ENCODE peak calls at places on chromosomes 6 and 20, in six cellular contexts. One of them, this sample, is unnamed.

GRCh38 chr6:3456395-3456767 is 469 bp downstream of the SLC22A23 start:
- DNase-seq in prostate gland: no peak
- DNase-seq in AG04450: no peak
- DNase-seq in tibial artery: no peak
- DNase-seq in colonic mucosa: no peak
- DNase-seq in right cardiac atrium: no peak
- DNase-seq in this sample: no peak

GRCh38 chr20:60037120-60037499 is 78.9 kb downstream of the CDH26 start:
- DNase-seq in prostate gland: no peak
- DNase-seq in AG04450: no peak
- DNase-seq in tibial artery: no peak
- DNase-seq in colonic mucosa: no peak
- DNase-seq in right cardiac atrium: no peak
- DNase-seq in this sample: no peak

GRCh38 chr20:20455945-20456344 is 88.0 kb downstream of the INSM1 start:
- DNase-seq in prostate gland: no peak
- DNase-seq in AG04450: no peak
- DNase-seq in tibial artery: no peak
- DNase-seq in colonic mucosa: no peak
- DNase-seq in right cardiac atrium: no peak
- DNase-seq in this sample: no peak

GRCh38 chr6:37137201-37137880 is 32.6 kb upstream of the PIM1 start:
- DNase-seq in prostate gland: no peak
- DNase-seq in AG04450: peak
- DNase-seq in tibial artery: no peak
- DNase-seq in colonic mucosa: peak
- DNase-seq in right cardiac atrium: no peak
- DNase-seq in this sample: peak

GRCh38 chr20:10761232-10761631 is 87.4 kb upstream of the JAG1 start:
- DNase-seq in prostate gland: no peak
- DNase-seq in AG04450: peak
- DNase-seq in tibial artery: no peak
- DNase-seq in colonic mucosa: no peak
- DNase-seq in right cardiac atrium: no peak
- DNase-seq in this sample: peak

GRCh38 chr20:59030911-59031310 is 1.2 kb downstream of the ATP5F1E start:
- DNase-seq in prostate gland: no peak
- DNase-seq in AG04450: no peak
- DNase-seq in tibial artery: no peak
- DNase-seq in colonic mucosa: no peak
- DNase-seq in right cardiac atrium: no peak
- DNase-seq in this sample: no peak

GRCh38 chr6:114342086-114342825 is 567 bp downstream of the HS3ST5 start:
- DNase-seq in prostate gland: no peak
- DNase-seq in AG04450: no peak
- DNase-seq in tibial artery: no peak
- DNase-seq in colonic mucosa: peak
- DNase-seq in right cardiac atrium: no peak
- DNase-seq in this sample: no peak

GRCh38 chr6:29941476-29941875 is 856 bp upstream of the HLA-A start:
- DNase-seq in prostate gland: no peak
- DNase-seq in AG04450: no peak
- DNase-seq in tibial artery: no peak
- DNase-seq in colonic mucosa: no peak
- DNase-seq in right cardiac atrium: no peak
- DNase-seq in this sample: no peak

GRCh38 chr20:21968486-21968885 is 263.0 kb downstream of the PAX1 start:
- DNase-seq in prostate gland: no peak
- DNase-seq in AG04450: no peak
- DNase-seq in tibial artery: no peak
- DNase-seq in colonic mucosa: no peak
- DNase-seq in right cardiac atrium: no peak
- DNase-seq in this sample: no peak

GRCh38 chr6:37077459-37078296 is 72.2 kb downstream of the FGD2 start:
- DNase-seq in prostate gland: peak
- DNase-seq in AG04450: peak
- DNase-seq in tibial artery: peak
- DNase-seq in colonic mucosa: peak
- DNase-seq in right cardiac atrium: peak
- DNase-seq in this sample: peak

GRCh38 chr20:9015984-9016324 is 52.9 kb upstream of the PLCB4 start:
- DNase-seq in prostate gland: no peak
- DNase-seq in AG04450: no peak
- DNase-seq in tibial artery: no peak
- DNase-seq in colonic mucosa: no peak
- DNase-seq in right cardiac atrium: no peak
- DNase-seq in this sample: no peak

GRCh38 chr6:210778-211177 is 81.5 kb upstream of the DUSP22 start:
- DNase-seq in prostate gland: no peak
- DNase-seq in AG04450: no peak
- DNase-seq in tibial artery: no peak
- DNase-seq in colonic mucosa: no peak
- DNase-seq in right cardiac atrium: no peak
- DNase-seq in this sample: no peak

GRCh38 chr20:2468581-2469407 is 1.8 kb downstream of the SNRPB start:
- DNase-seq in prostate gland: no peak
- DNase-seq in AG04450: no peak
- DNase-seq in tibial artery: no peak
- DNase-seq in colonic mucosa: no peak
- DNase-seq in right cardiac atrium: no peak
- DNase-seq in this sample: no peak

GRCh38 chr6:44041461-44042260 is 85.6 kb downstream of the MRPL14 start:
- DNase-seq in prostate gland: no peak
- DNase-seq in AG04450: peak
- DNase-seq in tibial artery: peak
- DNase-seq in colonic mucosa: no peak
- DNase-seq in right cardiac atrium: no peak
- DNase-seq in this sample: peak

GRCh38 chr20:61853073-61854005 is 212.3 kb downstream of the TAF4 start:
- DNase-seq in prostate gland: no peak
- DNase-seq in AG04450: no peak
- DNase-seq in tibial artery: no peak
- DNase-seq in colonic mucosa: no peak
- DNase-seq in right cardiac atrium: peak
- DNase-seq in this sample: no peak

GRCh38 chr6:159127701-159128100 is 41.5 kb upstream of the FNDC1 start:
- DNase-seq in prostate gland: no peak
- DNase-seq in AG04450: no peak
- DNase-seq in tibial artery: no peak
- DNase-seq in colonic mucosa: no peak
- DNase-seq in right cardiac atrium: no peak
- DNase-seq in this sample: no peak

GRCh38 chr6:150263765-150264415 is 104.9 kb upstream of the IYD start:
- DNase-seq in prostate gland: no peak
- DNase-seq in AG04450: no peak
- DNase-seq in tibial artery: no peak
- DNase-seq in colonic mucosa: no peak
- DNase-seq in right cardiac atrium: no peak
- DNase-seq in this sample: no peak

GRCh38 chr6:89948876-89949275 is 54.6 kb downstream of the GJA10 start:
- DNase-seq in prostate gland: no peak
- DNase-seq in AG04450: no peak
- DNase-seq in tibial artery: no peak
- DNase-seq in colonic mucosa: no peak
- DNase-seq in right cardiac atrium: no peak
- DNase-seq in this sample: no peak

GRCh38 chr6:104473021-104473429 is 386.7 kb downstream of the HACE1 start:
- DNase-seq in prostate gland: no peak
- DNase-seq in AG04450: no peak
- DNase-seq in tibial artery: no peak
- DNase-seq in colonic mucosa: no peak
- DNase-seq in right cardiac atrium: no peak
- DNase-seq in this sample: no peak

GRCh38 chr20:38173237-38174156 is 8.4 kb upstream of the TGM2 start:
- DNase-seq in prostate gland: no peak
- DNase-seq in AG04450: peak
- DNase-seq in tibial artery: peak
- DNase-seq in colonic mucosa: no peak
- DNase-seq in right cardiac atrium: peak
- DNase-seq in this sample: peak

GRCh38 chr20:44092551-44093248 is 94.3 kb downstream of the JPH2 start:
- DNase-seq in prostate gland: no peak
- DNase-seq in AG04450: no peak
- DNase-seq in tibial artery: no peak
- DNase-seq in colonic mucosa: peak
- DNase-seq in right cardiac atrium: no peak
- DNase-seq in this sample: no peak

GRCh38 chr6:106184629-106185028 is 98.5 kb downstream of the PRDM1 start:
- DNase-seq in prostate gland: no peak
- DNase-seq in AG04450: no peak
- DNase-seq in tibial artery: no peak
- DNase-seq in colonic mucosa: no peak
- DNase-seq in right cardiac atrium: no peak
- DNase-seq in this sample: no peak

GRCh38 chr6:431986-432385 is 40.4 kb downstream of the IRF4 start:
- DNase-seq in prostate gland: no peak
- DNase-seq in AG04450: no peak
- DNase-seq in tibial artery: no peak
- DNase-seq in colonic mucosa: no peak
- DNase-seq in right cardiac atrium: no peak
- DNase-seq in this sample: no peak

GRCh38 chr20:23205656-23206055 is 119.5 kb upstream of the CD93 start:
- DNase-seq in prostate gland: peak
- DNase-seq in AG04450: no peak
- DNase-seq in tibial artery: peak
- DNase-seq in colonic mucosa: peak
- DNase-seq in right cardiac atrium: peak
- DNase-seq in this sample: peak

GRCh38 chr6:5968817-5969726 is 37.7 kb downstream of the NRN1 start:
- DNase-seq in prostate gland: no peak
- DNase-seq in AG04450: no peak
- DNase-seq in tibial artery: peak
- DNase-seq in colonic mucosa: no peak
- DNase-seq in right cardiac atrium: peak
- DNase-seq in this sample: no peak

GRCh38 chr20:4507288-4507719 is 214.4 kb upstream of the PRND start:
- DNase-seq in prostate gland: no peak
- DNase-seq in AG04450: peak
- DNase-seq in tibial artery: no peak
- DNase-seq in colonic mucosa: no peak
- DNase-seq in right cardiac atrium: no peak
- DNase-seq in this sample: peak

GRCh38 chr20:10448270-10449156 is 13.4 kb downstream of the SLX4IP start:
- DNase-seq in prostate gland: no peak
- DNase-seq in AG04450: no peak
- DNase-seq in tibial artery: no peak
- DNase-seq in colonic mucosa: no peak
- DNase-seq in right cardiac atrium: no peak
- DNase-seq in this sample: no peak

GRCh38 chr6:46208303-46208702 is 37.5 kb upstream of the ENPP5 start:
- DNase-seq in prostate gland: no peak
- DNase-seq in AG04450: no peak
- DNase-seq in tibial artery: no peak
- DNase-seq in colonic mucosa: no peak
- DNase-seq in right cardiac atrium: no peak
- DNase-seq in this sample: no peak

GRCh38 chr20:25082498-25082873 is 545 bp upstream of the VSX1 start:
- DNase-seq in prostate gland: no peak
- DNase-seq in AG04450: no peak
- DNase-seq in tibial artery: no peak
- DNase-seq in colonic mucosa: no peak
- DNase-seq in right cardiac atrium: no peak
- DNase-seq in this sample: no peak

GRCh38 chr6:33250731-33251130 is 20.9 kb downstream of the VPS52 start:
- DNase-seq in prostate gland: no peak
- DNase-seq in AG04450: no peak
- DNase-seq in tibial artery: no peak
- DNase-seq in colonic mucosa: no peak
- DNase-seq in right cardiac atrium: no peak
- DNase-seq in this sample: no peak
- H3K4me3 ChIP-seq in prostate gland: no peak
- H3K4me3 ChIP-seq in AG04450: peak
- H3K4me3 ChIP-seq in tibial artery: no peak
- H3K4me3 ChIP-seq in colonic mucosa: no peak
- H3K4me3 ChIP-seq in right cardiac atrium: no peak
- H3K4me3 ChIP-seq in this sample: no peak

DNA sequence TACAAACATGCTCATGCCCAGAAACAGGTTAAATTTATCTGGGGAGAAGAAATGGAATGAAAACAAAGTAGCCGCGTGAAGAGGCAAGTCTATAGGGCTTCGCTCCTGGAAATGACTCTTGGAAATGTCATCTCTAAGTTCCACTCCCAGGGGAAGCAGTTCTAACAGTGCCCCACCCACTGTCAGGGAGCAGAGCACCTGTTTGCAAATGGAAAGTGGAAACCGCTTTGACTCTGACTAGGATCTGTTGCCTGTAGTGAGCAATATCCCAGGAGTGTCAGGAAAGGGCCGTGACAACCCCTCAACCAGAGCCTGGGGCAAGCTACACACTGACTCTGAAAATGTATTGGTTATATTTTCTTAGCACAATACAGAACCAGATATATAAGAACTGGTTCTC is 47.3 kb upstream of the CRISP1 start:
- DNase-seq in prostate gland: no peak
- DNase-seq in AG04450: no peak
- DNase-seq in tibial artery: no peak
- DNase-seq in colonic mucosa: no peak
- DNase-seq in right cardiac atrium: no peak
- DNase-seq in this sample: no peak
- H3K4me3 ChIP-seq in prostate gland: no peak
- H3K4me3 ChIP-seq in AG04450: no peak
- H3K4me3 ChIP-seq in tibial artery: no peak
- H3K4me3 ChIP-seq in colonic mucosa: no peak
- H3K4me3 ChIP-seq in right cardiac atrium: no peak
- H3K4me3 ChIP-seq in this sample: no peak

DNA sequence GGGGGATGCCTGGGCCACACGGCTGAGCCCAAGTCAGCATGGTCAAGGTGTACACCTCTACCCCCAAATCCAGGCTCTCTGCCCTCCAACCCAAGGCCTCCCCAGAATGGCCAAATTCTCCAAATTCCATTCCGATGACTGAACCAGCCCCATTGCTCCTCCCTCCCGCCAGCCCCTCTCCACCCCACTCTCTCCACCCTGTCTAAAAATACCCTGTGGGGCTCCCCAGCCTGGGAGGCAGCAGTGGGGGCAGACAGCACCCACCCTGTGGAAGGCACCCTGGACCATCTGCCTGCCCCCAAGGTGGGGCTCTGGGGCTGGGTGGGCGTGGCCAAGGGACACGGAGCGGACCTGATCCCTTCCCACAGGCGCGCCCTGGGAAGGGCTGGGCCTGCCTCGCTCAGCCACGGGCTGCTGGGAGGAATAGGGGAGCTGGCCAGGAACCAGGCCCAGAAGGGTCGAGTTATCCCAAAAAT is 11.4 kb downstream of the TEAD3 start:
- DNase-seq in prostate gland: no peak
- DNase-seq in AG04450: no peak
- DNase-seq in tibial artery: no peak
- DNase-seq in colonic mucosa: peak
- DNase-seq in right cardiac atrium: peak
- DNase-seq in this sample: no peak
- H3K4me3 ChIP-seq in prostate gland: peak
- H3K4me3 ChIP-seq in AG04450: no peak
- H3K4me3 ChIP-seq in tibial artery: peak
- H3K4me3 ChIP-seq in colonic mucosa: peak
- H3K4me3 ChIP-seq in right cardiac atrium: no peak
- H3K4me3 ChIP-seq in this sample: no peak

DNA sequence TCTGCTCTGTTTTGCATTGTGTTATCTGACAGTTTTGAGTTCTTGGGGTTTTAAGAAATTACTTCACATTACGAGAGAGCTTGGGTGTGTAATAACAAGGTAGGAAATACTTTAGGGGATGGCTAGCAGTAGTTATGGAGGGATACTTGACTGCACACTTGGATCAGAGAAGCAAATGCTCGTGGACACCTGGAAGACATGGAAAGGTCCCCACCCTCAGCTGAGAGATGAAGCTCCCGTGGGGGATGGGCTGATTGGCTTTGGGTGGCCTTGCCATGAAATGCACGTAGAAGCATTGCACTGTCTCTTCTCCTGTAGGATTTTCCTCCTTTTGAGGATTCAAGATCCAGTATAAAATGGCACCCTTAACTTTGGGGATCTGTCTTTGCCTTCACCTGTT is 61.5 kb upstream of the UNC93A start:
- DNase-seq in prostate gland: no peak
- DNase-seq in AG04450: no peak
- DNase-seq in tibial artery: no peak
- DNase-seq in colonic mucosa: no peak
- DNase-seq in right cardiac atrium: no peak
- DNase-seq in this sample: no peak
- H3K4me3 ChIP-seq in prostate gland: no peak
- H3K4me3 ChIP-seq in AG04450: no peak
- H3K4me3 ChIP-seq in tibial artery: no peak
- H3K4me3 ChIP-seq in colonic mucosa: no peak
- H3K4me3 ChIP-seq in right cardiac atrium: no peak
- H3K4me3 ChIP-seq in this sample: no peak

This sample was measured in skeletal muscle cell.